ENCODE peak calls at places on chromosomes 1 and 21, in nine cellular contexts. One of them, this sample, is unnamed.

GRCh38 chr1:238985312-238985711 is 401.1 kb upstream of the CHRM3 start:
- DNase-seq in dorsolateral prefrontal cortex: no peak
- DNase-seq in HepG2: no peak
- DNase-seq in ovary: no peak
- DNase-seq in fibroblast of the aortic adventitia: no peak
- DNase-seq in cardiac muscle cell: no peak
- DNase-seq in gastrocnemius medialis: no peak
- DNase-seq in transverse colon: no peak
- DNase-seq in suprapubic skin: no peak
- DNase-seq in this sample: no peak

GRCh38 chr21:32372755-32373154 is 20.1 kb downstream of the URB1 start:
- DNase-seq in dorsolateral prefrontal cortex: no peak
- DNase-seq in HepG2: no peak
- DNase-seq in ovary: no peak
- DNase-seq in fibroblast of the aortic adventitia: peak; percentile 24
- DNase-seq in cardiac muscle cell: peak; percentile 41
- DNase-seq in gastrocnemius medialis: no peak
- DNase-seq in transverse colon: no peak
- DNase-seq in suprapubic skin: no peak
- DNase-seq in this sample: no peak

GRCh38 chr1:213446496-213446895 is 395.5 kb downstream of the RPS6KC1 start:
- DNase-seq in dorsolateral prefrontal cortex: no peak
- DNase-seq in HepG2: no peak
- DNase-seq in ovary: no peak
- DNase-seq in fibroblast of the aortic adventitia: no peak
- DNase-seq in cardiac muscle cell: no peak
- DNase-seq in gastrocnemius medialis: no peak
- DNase-seq in transverse colon: no peak
- DNase-seq in suprapubic skin: no peak
- DNase-seq in this sample: no peak

GRCh38 chr1:156489166-156489934 is 11.2 kb downstream of the MEF2D start:
- DNase-seq in dorsolateral prefrontal cortex: peak; percentile 88
- DNase-seq in HepG2: no peak
- DNase-seq in ovary: peak; percentile 52
- DNase-seq in fibroblast of the aortic adventitia: no peak
- DNase-seq in cardiac muscle cell: no peak
- DNase-seq in gastrocnemius medialis: peak; percentile 92
- DNase-seq in transverse colon: no peak
- DNase-seq in suprapubic skin: no peak
- DNase-seq in this sample: peak; percentile 81

GRCh38 chr1:201538618-201539551 is at the start of gene NAV1:
- DNase-seq in dorsolateral prefrontal cortex: peak; percentile 59
- DNase-seq in HepG2: no peak
- DNase-seq in ovary: peak; percentile 55
- DNase-seq in fibroblast of the aortic adventitia: peak; percentile 85
- DNase-seq in cardiac muscle cell: peak; percentile 69
- DNase-seq in gastrocnemius medialis: peak; percentile 38
- DNase-seq in transverse colon: peak; percentile 56
- DNase-seq in suprapubic skin: peak; percentile 89
- DNase-seq in this sample: peak; percentile 70

GRCh38 chr1:64861611-64862010 is 104.7 kb downstream of the JAK1 start:
- DNase-seq in dorsolateral prefrontal cortex: no peak
- DNase-seq in HepG2: peak; percentile 31
- DNase-seq in ovary: peak; percentile 29
- DNase-seq in fibroblast of the aortic adventitia: peak; percentile 16
- DNase-seq in cardiac muscle cell: peak; percentile 24
- DNase-seq in gastrocnemius medialis: no peak
- DNase-seq in transverse colon: peak; percentile 29
- DNase-seq in suprapubic skin: no peak
- DNase-seq in this sample: peak; percentile 22

GRCh38 chr1:174875306-174875705 is 124.4 kb upstream of the CACYBP start:
- DNase-seq in dorsolateral prefrontal cortex: no peak
- DNase-seq in HepG2: peak; percentile 49
- DNase-seq in ovary: no peak
- DNase-seq in fibroblast of the aortic adventitia: no peak
- DNase-seq in cardiac muscle cell: no peak
- DNase-seq in gastrocnemius medialis: no peak
- DNase-seq in transverse colon: peak; percentile 87
- DNase-seq in suprapubic skin: no peak
- DNase-seq in this sample: no peak

GRCh38 chr1:59220356-59220755 is 76.5 kb upstream of the FGGY start:
- DNase-seq in dorsolateral prefrontal cortex: no peak
- DNase-seq in HepG2: no peak
- DNase-seq in ovary: no peak
- DNase-seq in fibroblast of the aortic adventitia: no peak
- DNase-seq in cardiac muscle cell: peak; percentile 23
- DNase-seq in gastrocnemius medialis: no peak
- DNase-seq in transverse colon: no peak
- DNase-seq in suprapubic skin: no peak
- DNase-seq in this sample: no peak

GRCh38 chr1:54809496-54810074 is 8.5 kb upstream of the TTC22 start:
- DNase-seq in dorsolateral prefrontal cortex: no peak
- DNase-seq in HepG2: no peak
- DNase-seq in ovary: peak; percentile 10
- DNase-seq in fibroblast of the aortic adventitia: no peak
- DNase-seq in cardiac muscle cell: no peak
- DNase-seq in gastrocnemius medialis: no peak
- DNase-seq in transverse colon: peak; percentile 11
- DNase-seq in suprapubic skin: peak; percentile 24
- DNase-seq in this sample: no peak

GRCh38 chr1:230698130-230698529 is 15.8 kb downstream of the AGT start:
- DNase-seq in dorsolateral prefrontal cortex: no peak
- DNase-seq in HepG2: no peak
- DNase-seq in ovary: no peak
- DNase-seq in fibroblast of the aortic adventitia: no peak
- DNase-seq in cardiac muscle cell: no peak
- DNase-seq in gastrocnemius medialis: no peak
- DNase-seq in transverse colon: no peak
- DNase-seq in suprapubic skin: no peak
- DNase-seq in this sample: no peak

GRCh38 chr1:55124470-55124869 is 85.1 kb downstream of the PCSK9 start:
- DNase-seq in dorsolateral prefrontal cortex: no peak
- DNase-seq in HepG2: no peak
- DNase-seq in ovary: no peak
- DNase-seq in fibroblast of the aortic adventitia: no peak
- DNase-seq in cardiac muscle cell: no peak
- DNase-seq in gastrocnemius medialis: no peak
- DNase-seq in transverse colon: no peak
- DNase-seq in suprapubic skin: no peak
- DNase-seq in this sample: no peak

GRCh38 chr1:20729990-20730689 is 2.4 kb downstream of the SH2D5 start:
- DNase-seq in dorsolateral prefrontal cortex: no peak
- DNase-seq in HepG2: no peak
- DNase-seq in ovary: no peak
- DNase-seq in fibroblast of the aortic adventitia: no peak
- DNase-seq in cardiac muscle cell: no peak
- DNase-seq in gastrocnemius medialis: no peak
- DNase-seq in transverse colon: peak; percentile 4
- DNase-seq in suprapubic skin: peak; percentile 42
- DNase-seq in this sample: no peak
- H3K4me3 ChIP-seq in dorsolateral prefrontal cortex: peak overlapping the region; percentile 65
- H3K4me3 ChIP-seq in HepG2: peak overlapping the region; percentile 37
- H3K4me3 ChIP-seq in ovary: no peak overlapping the region
- H3K4me3 ChIP-seq in fibroblast of the aortic adventitia: no peak overlapping the region
- H3K4me3 ChIP-seq in cardiac muscle cell: no peak overlapping the region
- H3K4me3 ChIP-seq in gastrocnemius medialis: no peak overlapping the region
- H3K4me3 ChIP-seq in transverse colon: no peak overlapping the region
- H3K4me3 ChIP-seq in suprapubic skin: no peak overlapping the region
- H3K4me3 ChIP-seq in this sample: no peak overlapping the region

GRCh38 chr1:114346480-114347029 is 164.4 kb downstream of the TRIM33 start:
- DNase-seq in dorsolateral prefrontal cortex: peak; percentile 92
- DNase-seq in HepG2: peak; percentile 80
- DNase-seq in ovary: peak; percentile 95
- DNase-seq in fibroblast of the aortic adventitia: peak; percentile 93
- DNase-seq in cardiac muscle cell: peak; percentile 97
- DNase-seq in gastrocnemius medialis: peak; percentile 88
- DNase-seq in transverse colon: peak; percentile 97
- DNase-seq in suprapubic skin: peak; percentile 96
- DNase-seq in this sample: peak; percentile 97
- TF ChIP-seq CTCF in dorsolateral prefrontal cortex: peak; percentile 100
- TF ChIP-seq CTCF in HepG2: peak; percentile 100
- TF ChIP-seq CTCF in ovary: peak; percentile 100
- TF ChIP-seq CTCF in fibroblast of the aortic adventitia: peak; percentile 100
- TF ChIP-seq CTCF in cardiac muscle cell: peak; percentile 100
- TF ChIP-seq CTCF in gastrocnemius medialis: peak; percentile 100
- TF ChIP-seq CTCF in transverse colon: peak; percentile 100
- TF ChIP-seq CTCF in suprapubic skin: peak; percentile 100
- TF ChIP-seq CTCF in this sample: peak; percentile 100

GRCh38 chr1:225509770-225510169 is 81.9 kb upstream of the LBR start:
- DNase-seq in dorsolateral prefrontal cortex: no peak
- DNase-seq in HepG2: peak; percentile 25
- DNase-seq in ovary: no peak
- DNase-seq in fibroblast of the aortic adventitia: no peak
- DNase-seq in cardiac muscle cell: no peak
- DNase-seq in gastrocnemius medialis: no peak
- DNase-seq in transverse colon: no peak
- DNase-seq in suprapubic skin: no peak
- DNase-seq in this sample: no peak

GRCh38 chr1:225511828-225512381 is 84.1 kb upstream of the LBR start:
- DNase-seq in dorsolateral prefrontal cortex: no peak
- DNase-seq in HepG2: no peak
- DNase-seq in ovary: no peak
- DNase-seq in fibroblast of the aortic adventitia: no peak
- DNase-seq in cardiac muscle cell: no peak
- DNase-seq in gastrocnemius medialis: no peak
- DNase-seq in transverse colon: no peak
- DNase-seq in suprapubic skin: no peak
- DNase-seq in this sample: no peak

GRCh38 chr1:225506727-225507126 is 78.9 kb upstream of the LBR start:
- DNase-seq in dorsolateral prefrontal cortex: no peak
- DNase-seq in HepG2: no peak
- DNase-seq in ovary: no peak
- DNase-seq in fibroblast of the aortic adventitia: no peak
- DNase-seq in cardiac muscle cell: no peak
- DNase-seq in gastrocnemius medialis: no peak
- DNase-seq in transverse colon: no peak
- DNase-seq in suprapubic skin: no peak
- DNase-seq in this sample: no peak

GRCh38 chr1:225509376-225509707 is 81.5 kb upstream of the LBR start:
- DNase-seq in dorsolateral prefrontal cortex: no peak
- DNase-seq in HepG2: no peak
- DNase-seq in ovary: no peak
- DNase-seq in fibroblast of the aortic adventitia: no peak
- DNase-seq in cardiac muscle cell: no peak
- DNase-seq in gastrocnemius medialis: no peak
- DNase-seq in transverse colon: no peak
- DNase-seq in suprapubic skin: no peak
- DNase-seq in this sample: no peak

DNA sequence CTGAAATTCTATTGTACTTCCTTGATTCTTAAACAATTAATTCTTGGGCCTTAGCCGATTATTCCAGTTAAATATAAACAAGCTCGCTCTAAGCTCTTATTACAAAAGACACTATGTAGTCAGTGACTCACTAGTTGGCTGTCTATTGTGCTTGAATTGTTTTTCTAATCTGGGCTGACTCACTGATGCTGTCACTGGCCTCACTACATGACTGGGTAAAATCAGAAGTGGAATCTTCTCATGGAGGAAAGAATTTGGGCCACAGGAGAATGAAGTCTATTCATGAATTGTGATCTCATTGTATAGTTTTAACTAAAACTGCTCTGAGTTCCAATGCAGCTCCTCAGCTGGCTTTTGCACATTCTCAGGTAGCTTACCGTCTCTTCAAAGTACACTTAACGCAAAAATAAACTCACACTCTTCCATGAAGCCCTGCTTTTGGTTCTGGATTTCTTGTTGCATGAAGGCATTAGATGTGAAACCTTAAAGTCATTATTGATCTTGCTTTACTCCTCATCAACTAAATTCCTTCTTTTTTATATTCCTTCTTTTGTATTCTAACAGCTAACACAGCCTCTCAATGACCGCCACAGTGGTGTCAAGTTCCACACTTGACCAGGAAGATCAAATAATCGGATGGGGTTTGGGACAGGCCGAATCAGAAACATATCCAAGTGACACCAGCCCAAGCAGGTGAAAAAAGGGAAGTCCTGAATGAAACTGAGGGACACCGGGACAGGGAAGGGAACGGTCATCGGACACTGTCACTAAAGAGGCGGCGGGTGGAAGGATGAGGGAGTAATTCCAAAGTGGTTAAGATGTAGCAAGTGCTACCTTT is 80.9 kb upstream of the LBR start:
- DNase-seq in dorsolateral prefrontal cortex: no peak
- DNase-seq in HepG2: peak; percentile 89
- DNase-seq in ovary: peak; percentile 55
- DNase-seq in fibroblast of the aortic adventitia: peak; percentile 99
- DNase-seq in cardiac muscle cell: peak; percentile 98
- DNase-seq in gastrocnemius medialis: peak; percentile 65
- DNase-seq in transverse colon: no peak
- DNase-seq in suprapubic skin: no peak
- DNase-seq in this sample: no peak
- H3K4me3 ChIP-seq in dorsolateral prefrontal cortex: no peak overlapping the region
- H3K4me3 ChIP-seq in HepG2: no peak overlapping the region
- H3K4me3 ChIP-seq in ovary: no peak overlapping the region
- H3K4me3 ChIP-seq in fibroblast of the aortic adventitia: no peak overlapping the region
- H3K4me3 ChIP-seq in cardiac muscle cell: no peak overlapping the region
- H3K4me3 ChIP-seq in gastrocnemius medialis: no peak overlapping the region
- H3K4me3 ChIP-seq in transverse colon: no peak overlapping the region
- H3K4me3 ChIP-seq in suprapubic skin: no peak overlapping the region
- H3K4me3 ChIP-seq in this sample: no peak overlapping the region

DNA sequence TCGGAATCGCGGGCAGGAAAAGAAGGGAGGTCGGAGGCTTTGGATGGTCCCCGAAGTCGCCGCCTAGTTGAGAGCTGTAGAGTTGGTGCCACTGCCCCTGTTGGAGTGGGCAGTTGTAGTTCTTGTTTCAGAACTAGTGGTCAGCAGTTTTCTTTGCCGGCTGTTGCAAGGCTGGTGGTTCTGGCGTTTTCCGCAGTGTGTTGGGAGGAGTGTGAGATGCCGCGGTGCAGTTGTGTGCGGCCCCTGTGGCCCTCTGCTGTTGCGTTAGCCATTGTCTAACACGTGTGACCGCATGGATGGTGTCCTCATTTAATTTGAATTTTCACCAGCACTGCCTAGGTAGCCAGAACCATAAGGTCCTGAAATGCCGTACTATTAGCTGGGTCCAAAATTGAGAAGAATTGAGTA is 1.4 kb downstream of the ARF1 start:
- DNase-seq in dorsolateral prefrontal cortex: no peak
- DNase-seq in HepG2: no peak
- DNase-seq in ovary: no peak
- DNase-seq in fibroblast of the aortic adventitia: peak; percentile 39
- DNase-seq in cardiac muscle cell: peak; percentile 44
- DNase-seq in gastrocnemius medialis: peak; percentile 60
- DNase-seq in transverse colon: no peak
- DNase-seq in suprapubic skin: no peak
- DNase-seq in this sample: no peak
- TF ChIP-seq CTCF in dorsolateral prefrontal cortex: no peak
- TF ChIP-seq CTCF in HepG2: no peak
- TF ChIP-seq CTCF in ovary: no peak
- TF ChIP-seq CTCF in fibroblast of the aortic adventitia: no peak
- TF ChIP-seq CTCF in cardiac muscle cell: no peak
- TF ChIP-seq CTCF in gastrocnemius medialis: no peak
- TF ChIP-seq CTCF in transverse colon: no peak
- TF ChIP-seq CTCF in suprapubic skin: no peak
- TF ChIP-seq CTCF in this sample: no peak